ENCODE peak calls at places on chromosomes 12 and 14, in four cellular contexts. X is HepG2, P is K562, N is GM12878. D is an unnamed sample.

GRCh38 chr12:34393086-34393820 is 371.0 kb downstream of the ALG10 start:
- DNase-seq in X (no peak), N (no peak), P (no peak), D (no peak)

GRCh38 chr14:90757452-90757851 is 58.8 kb downstream of the TTC7B start:
- DNase-seq in N (no peak), P (no peak), X (no peak), D (no peak)

GRCh38 chr12:4938900-4939299 is 29.2 kb downstream of the KCNA1 start:
- DNase-seq in X (no peak), P (no peak), N (no peak), D (no peak)

GRCh38 chr12:46674126-46674525 is 151.7 kb downstream of the SLC38A4 start:
- DNase-seq in X (no peak), N (no peak), P (no peak), D (no peak)

GRCh38 chr12:91722072-91722471 is 423.6 kb downstream of the BTG1 start:
- DNase-seq in P (no peak), X (no peak), N (no peak), D (no peak)

GRCh38 chr12:19110541-19110940 is 19.0 kb upstream of the PLEKHA5 start:
- DNase-seq in P (no peak), N (no peak), X (no peak), D (no peak)

GRCh38 chr12:102958073-102958829 is 777 bp downstream of the ASCL1 start:
- DNase-seq in N (no peak), X (no peak), P (no peak), D (peak)

GRCh38 chr12:112664569-112664968 is 127.0 kb upstream of the RPH3A start:
- DNase-seq in P (peak), N (no peak), X (no peak), D (peak)

GRCh38 chr12:69170293-69170692 is 69.1 kb upstream of the CPSF6 start:
- DNase-seq in P (no peak), N (no peak), X (no peak), D (no peak)

GRCh38 chr14:91284146-91284790 is 39.8 kb upstream of the GPR68 start:
- DNase-seq in P (no peak), X (no peak), N (no peak), D (no peak)

GRCh38 chr14:101108579-101109346 is 205.2 kb upstream of the RTL1 start:
- DNase-seq in X (no peak), P (no peak), N (no peak), D (no peak)

GRCh38 chr12:73418541-73418940 is 1119.1 kb upstream of the ATXN7L3B start:
- DNase-seq in X (no peak), N (no peak), P (no peak), D (no peak)

GRCh38 chr12:71430756-71431155 is 8.8 kb upstream of the LGR5 start:
- DNase-seq in X (no peak), N (no peak), P (no peak), D (no peak)

GRCh38 chr12:71426030-71426570 is 13.5 kb upstream of the LGR5 start:
- DNase-seq in P (no peak), X (no peak), N (no peak), D (no peak)

GRCh38 chr12:71425568-71425967 is 14.0 kb upstream of the LGR5 start:
- DNase-seq in P (no peak), X (no peak), N (no peak), D (no peak)

GRCh38 chr12:71431991-71432390 is 7.6 kb upstream of the LGR5 start:
- DNase-seq in X (no peak), N (no peak), P (no peak), D (no peak)

DNA sequence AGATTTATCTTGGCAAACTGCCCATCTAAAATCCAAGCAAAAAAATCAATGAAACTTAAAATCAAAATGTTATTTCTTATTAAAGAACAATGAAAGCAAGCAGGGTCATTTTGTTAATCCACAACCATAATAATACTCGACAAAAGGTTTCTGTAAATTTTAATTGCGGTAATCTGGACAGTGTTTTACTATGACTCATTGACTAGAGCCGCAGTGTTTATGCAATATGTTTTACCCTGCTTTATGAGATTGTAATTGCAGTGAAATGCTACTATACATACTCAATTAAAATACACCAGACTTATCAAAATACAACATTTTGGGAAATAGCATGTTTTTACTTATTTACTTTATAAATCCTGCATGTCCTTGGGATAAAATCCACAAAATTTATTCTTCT is 12.9 kb upstream of the LGR5 start:
- DNase-seq in P (no peak), N (no peak), X (no peak), D (no peak)
- TF ChIP-seq NR2C2 in P (no peak), N (no peak), X (no peak), D (no peak)

GRCh38 chr14:71780822-71781221 is 151.4 kb upstream of the RGS6 start:
- DNase-seq in X (no peak), P (no peak), N (no peak), D (no peak)

GRCh38 chr14:71780075-71780474 is 152.2 kb upstream of the RGS6 start:
- DNase-seq in X (no peak), N (no peak), P (no peak), D (no peak)

GRCh38 chr14:71789005-71789404 is 143.2 kb upstream of the RGS6 start:
- DNase-seq in P (no peak), N (no peak), X (no peak), D (no peak)

GRCh38 chr14:71783786-71784185 is 148.4 kb upstream of the RGS6 start:
- DNase-seq in N (no peak), P (no peak), X (no peak), D (no peak)

GRCh38 chr14:71783101-71783500 is 149.1 kb upstream of the RGS6 start:
- DNase-seq in N (no peak), X (no peak), P (no peak), D (no peak)
- TF ChIP-seq NR2C2 in N (no peak), X (no peak), P (no peak), D (no peak)

GRCh38 chr12:123150804-123151678 is at the start of gene PITPNM2:
- DNase-seq in X (no peak), N (no peak), P (peak), D (peak)
- TF ChIP-seq NR2C2 in X (no peak), N (no peak), P (no peak), D (no peak)

DNA sequence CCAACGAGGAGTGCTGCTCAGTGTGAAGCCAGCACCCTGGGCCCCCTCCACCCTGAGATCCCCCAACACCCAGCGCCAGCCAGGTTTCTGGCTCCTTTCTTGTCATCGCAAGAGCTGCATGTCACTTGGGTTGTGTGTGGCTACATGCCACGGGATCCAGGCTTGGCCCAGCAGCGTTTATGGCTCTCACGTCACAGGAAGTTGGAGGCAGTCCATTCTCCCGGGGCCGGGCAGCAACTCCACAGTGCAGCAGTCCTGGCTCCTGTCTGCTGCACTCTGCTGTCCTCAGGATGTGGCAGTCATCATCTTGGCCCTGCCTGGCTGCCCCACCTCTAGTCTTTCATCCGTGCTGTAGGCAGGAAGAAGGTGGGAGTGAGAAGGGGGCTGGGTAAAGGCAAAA is 78.3 kb downstream of the AACS start:
- DNase-seq in P (no peak), N (no peak), X (no peak), D (no peak)
- TF ChIP-seq NR2C2 in P (no peak), N (no peak), X (no peak), D (no peak)

DNA sequence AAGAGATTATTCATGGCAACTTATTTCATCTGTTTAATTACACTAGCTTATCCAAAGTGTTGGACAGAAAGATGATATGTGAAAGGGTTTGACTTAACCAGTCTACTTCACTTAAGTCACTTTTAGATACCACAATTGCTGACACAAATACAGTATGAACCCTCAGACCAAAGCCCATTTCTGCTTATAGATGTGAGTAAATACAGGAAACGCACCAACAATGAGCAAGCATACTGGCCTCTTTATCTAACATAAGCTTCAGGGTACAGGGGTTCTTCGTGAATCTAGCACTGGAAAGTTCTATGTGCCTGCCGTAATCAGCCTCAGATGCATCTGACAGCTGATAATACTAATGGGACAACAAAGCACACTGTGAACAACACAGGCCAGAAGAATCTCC is 209.6 kb downstream of the MED13L start:
- DNase-seq in N (no peak), P (no peak), X (peak), D (no peak)
- TF ChIP-seq NR2C2 in N (no peak), P (no peak), X (no peak), D (no peak)

D was measured in WTC11.